ENCODE peak calls at places on chromosomes 16 and 17, in five cellular contexts. R is cardiac muscle cell, B is fibroblast of mammary gland, A is AG10803, F is AG04450. Y is an unnamed sample.

GRCh38 chr16:76639685-76640289 is 362.6 kb downstream of the CNTNAP4 start:
- DNase-seq in B (peak), F (no peak), A (no peak), R (peak), Y (no peak)

GRCh38 chr17:39664581-39665561 is at the start of gene TCAP:
- DNase-seq in R (no peak), F (no peak), B (no peak), A (no peak), Y (no peak)

GRCh38 chr17:56593073-56593740 is at the start of gene NOG:
- DNase-seq in B (peak), R (peak), A (peak), F (no peak), Y (peak)

GRCh38 chr17:8791910-8792270 is 7.3 kb downstream of the MFSD6L start:
- DNase-seq in F (peak), B (peak), R (peak), A (peak), Y (peak)

GRCh38 chr17:2395258-2396170 is 5.3 kb downstream of the MNT start:
- DNase-seq in A (peak), F (no peak), R (peak), B (peak), Y (peak)

GRCh38 chr17:62626719-62627218 is 701 bp upstream of the MRC2 start:
- DNase-seq in B (peak), F (peak), R (peak), A (peak), Y (peak)

GRCh38 chr16:85569615-85570212 is 43.4 kb upstream of the GSE1 start:
- DNase-seq in F (no peak), R (peak), A (peak), B (peak), Y (no peak)

GRCh38 chr17:19260958-19261357 is 23.8 kb downstream of the EPN2 start:
- DNase-seq in F (no peak), R (no peak), A (no peak), B (no peak), Y (no peak)

DNA sequence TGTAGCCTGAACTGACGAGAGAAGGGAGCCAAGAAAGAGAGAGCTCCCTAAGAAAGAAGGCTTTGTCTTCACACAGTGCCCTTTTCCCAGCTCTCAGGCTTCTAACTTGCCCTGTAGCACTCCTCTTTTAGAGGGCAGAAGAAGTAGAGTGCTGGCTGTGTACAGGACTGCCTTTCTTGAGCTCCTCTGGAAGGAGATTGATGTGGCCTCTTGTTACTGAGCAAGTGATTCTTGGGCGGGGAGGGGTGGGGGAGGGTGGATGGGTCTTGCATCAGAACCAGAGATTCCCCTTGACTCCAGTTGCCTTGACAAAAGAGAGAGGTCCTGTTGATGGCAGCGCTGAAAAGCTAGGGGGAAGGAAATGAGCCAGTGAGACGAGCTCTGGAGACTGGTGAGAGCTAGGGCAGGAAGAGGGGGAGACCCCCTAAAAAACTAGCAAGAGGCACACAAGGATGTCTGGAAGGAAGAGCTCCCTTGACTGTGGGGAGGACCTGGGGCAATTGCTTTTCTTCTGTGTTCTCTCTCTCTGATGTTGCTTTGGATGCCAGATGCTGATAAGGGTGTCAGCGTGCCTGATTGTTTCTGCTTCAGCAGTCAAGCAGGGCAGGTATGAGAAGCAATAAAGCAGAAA is 18.4 kb downstream of the GPR179 start:
- DNase-seq in F (no peak), A (peak), R (peak), B (no peak), Y (no peak)
- H3K4me3 ChIP-seq in F (no peak), A (no peak), R (no peak), B (no peak), Y (no peak)

DNA sequence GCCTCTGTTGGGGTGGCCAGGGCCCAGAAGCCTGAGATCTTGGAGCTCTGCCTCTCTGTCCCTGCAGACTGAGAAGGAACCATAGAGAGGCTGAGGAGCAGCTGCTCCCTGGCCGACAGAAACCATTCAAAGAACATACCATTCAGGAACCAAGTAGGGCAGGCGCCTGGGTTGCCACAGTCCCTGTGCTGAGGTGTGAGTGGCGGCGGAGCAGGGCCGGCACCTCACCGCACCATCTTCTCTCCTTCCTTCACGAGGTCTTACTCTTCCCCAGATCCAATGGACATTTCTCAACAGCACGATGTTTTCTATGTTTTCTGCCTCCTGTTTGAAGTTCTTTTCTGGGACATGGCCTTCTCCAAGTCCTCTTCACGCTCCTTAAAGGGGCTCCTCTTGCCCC is 22.8 kb upstream of the ALOX15 start:
- DNase-seq in R (no peak), B (no peak), A (no peak), F (no peak), Y (no peak)
- H3K4me3 ChIP-seq in R (no peak), B (no peak), A (no peak), F (no peak), Y (no peak)

DNA sequence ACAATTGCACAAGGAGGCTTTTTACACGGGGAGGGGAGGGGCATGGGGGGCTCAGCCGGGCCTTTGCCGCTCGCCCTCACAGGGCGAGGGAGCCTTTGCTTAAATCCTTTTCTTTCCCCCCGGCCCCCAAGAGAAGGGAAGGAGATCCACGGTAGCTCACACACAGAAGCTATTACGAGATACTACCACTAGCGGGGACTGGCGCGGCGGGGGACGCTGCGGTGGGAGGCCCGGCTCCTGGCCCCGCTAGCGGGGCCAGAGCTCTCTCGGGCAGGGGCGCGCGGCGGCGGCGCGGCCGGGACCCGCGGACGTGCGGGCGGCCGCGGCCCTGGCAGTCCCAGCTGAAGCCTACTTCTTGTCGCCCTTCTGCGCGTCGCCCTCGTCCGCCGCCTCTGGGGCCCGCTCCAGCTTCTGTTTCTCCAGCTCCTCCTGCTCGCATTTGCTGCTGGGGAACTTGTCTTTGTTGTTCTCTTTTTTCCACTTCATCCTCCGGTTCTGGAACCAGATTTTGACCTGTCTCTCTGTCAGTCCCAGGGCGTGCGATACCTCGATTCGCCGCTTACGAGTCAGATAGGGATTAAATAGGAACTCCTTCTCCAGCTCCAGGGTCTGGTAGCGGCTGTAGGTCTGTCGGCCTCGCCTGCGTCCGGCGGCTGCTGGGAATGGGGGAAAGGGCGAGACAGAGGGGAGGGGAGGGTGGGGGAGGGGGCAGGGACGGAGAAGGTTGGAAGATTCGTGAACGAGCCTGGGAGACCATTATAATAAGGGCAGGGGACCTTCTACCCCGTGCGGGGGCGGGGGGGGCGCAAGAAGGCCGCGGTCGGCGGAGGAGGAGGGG is 2.0 kb downstream of the HOXB8 start:
- DNase-seq in A (no peak), F (no peak), B (no peak), R (no peak), Y (no peak)
- H3K4me3 ChIP-seq in A (peak), F (peak), B (peak), R (peak), Y (no peak)

DNA sequence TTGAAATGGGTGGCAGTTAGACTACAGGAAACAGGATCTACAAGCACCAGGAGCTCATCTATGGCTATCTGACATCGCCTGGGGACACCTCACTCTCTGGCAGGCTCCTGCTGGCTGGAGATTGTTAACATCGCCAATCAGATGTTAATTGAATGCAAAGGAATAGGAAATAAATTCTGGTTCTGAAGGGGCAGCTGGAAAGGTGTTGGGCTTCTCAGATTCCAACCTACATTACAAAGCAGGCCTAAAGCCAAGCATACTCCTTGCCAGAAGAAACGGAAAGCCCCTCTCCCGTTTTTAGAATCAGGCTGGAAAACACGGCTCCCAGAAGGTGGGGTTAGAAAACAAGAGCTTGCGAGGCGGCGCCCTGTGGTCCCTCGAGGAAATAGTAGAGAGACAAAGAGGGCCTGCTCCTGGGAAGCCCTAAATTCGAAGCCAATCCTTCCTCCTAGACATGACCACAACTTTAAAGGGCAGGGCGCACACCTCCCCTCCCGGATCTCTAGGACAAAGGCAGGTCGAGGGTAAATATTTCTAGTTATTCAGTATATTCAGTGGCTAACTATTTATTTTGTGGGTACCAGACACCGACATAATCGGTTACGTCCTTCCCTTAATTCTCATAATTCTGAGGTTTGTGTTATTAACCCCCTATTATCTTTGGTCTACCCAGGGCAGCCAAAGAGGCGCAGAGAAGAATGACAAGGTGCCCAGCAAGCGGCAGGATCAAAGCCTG is 763 bp upstream of the TOM1L1 start:
- DNase-seq in F (no peak), B (no peak), A (no peak), R (no peak), Y (no peak)
- H3K4me3 ChIP-seq in F (peak), B (peak), A (peak), R (peak), Y (peak)

DNA sequence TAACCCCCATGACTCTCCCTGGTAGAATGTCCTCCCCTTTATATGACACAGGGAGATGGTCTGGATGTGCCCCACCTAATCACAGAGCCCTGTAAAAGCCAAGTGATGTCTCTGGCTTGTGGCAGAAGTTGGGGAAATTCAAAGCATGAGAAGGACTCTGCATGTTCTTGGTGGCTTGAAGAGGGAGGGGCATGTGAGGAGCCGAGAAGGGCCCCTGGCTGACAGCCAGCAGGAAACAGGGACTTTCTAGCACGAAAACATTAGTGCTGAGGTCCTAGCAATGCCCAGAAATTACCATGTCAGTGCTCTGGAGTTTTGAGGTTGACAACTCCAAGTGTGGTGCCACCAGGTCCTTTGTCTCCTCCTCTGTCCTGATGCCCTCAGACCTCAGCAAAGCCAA is 75.9 kb downstream of the USP22 start:
- DNase-seq in F (no peak), A (no peak), R (no peak), B (no peak), Y (no peak)
- H3K4me3 ChIP-seq in F (no peak), A (no peak), R (no peak), B (no peak), Y (no peak)

DNA sequence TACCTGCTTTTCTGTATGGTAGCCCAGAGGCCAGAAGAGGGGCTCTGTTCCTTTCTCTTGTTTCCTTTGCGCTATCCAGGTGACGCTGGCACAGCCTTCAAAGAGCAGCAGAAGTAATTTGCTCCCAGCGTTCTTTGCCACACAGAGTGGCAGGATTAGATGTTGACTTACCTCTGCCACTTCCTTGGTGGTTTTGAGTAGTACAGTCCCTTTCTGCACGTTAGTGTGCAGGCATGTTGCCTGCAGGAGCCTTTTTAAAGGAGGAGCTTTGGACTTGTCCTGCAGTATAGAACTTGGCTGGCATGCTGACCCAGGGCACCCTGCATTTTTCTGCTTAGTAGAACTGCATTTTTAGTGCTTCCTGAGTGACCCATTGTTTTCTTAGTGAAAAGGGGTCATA is at the start of gene ABCC11:
- DNase-seq in F (no peak), A (no peak), R (no peak), B (no peak), Y (no peak)
- H3K4me3 ChIP-seq in F (no peak), A (no peak), R (no peak), B (no peak), Y (no peak)

Y was measured in foreskin fibroblast.